ENCODE peak calls at places on chromosome 15, in eight cellular contexts. G is dorsolateral prefrontal cortex, X is AG09309, Y is neuronal stem cell, Q is endodermal cell, V is Panc1, D is lung, J is sigmoid colon. Z is an unnamed sample.
A peak's percentile ranks its signal among the peaks of the same experiment; 100 is the strongest.

GRCh38 chr15:83571820-83572707 is 81.9 kb upstream of the ADAMTSL3 start:
- DNase-seq in G (no peak), X (peak; percentile 8), Y (peak; percentile 41), Q (no peak), V (no peak), D (no peak), J (no peak), Z (no peak)

GRCh38 chr15:30036304-30036703 is 46.5 kb upstream of the GOLGA8J start:
- DNase-seq in G (no peak), X (no peak), Y (no peak), Q (no peak), V (no peak), D (no peak), J (no peak), Z (no peak)

GRCh38 chr15:71715914-71716313 is 94.4 kb upstream of the NR2E3 start:
- DNase-seq in G (no peak), X (no peak), Y (no peak), Q (peak; percentile 26), V (no peak), D (no peak), J (no peak), Z (no peak)

GRCh38 chr15:29461877-29462276 is 192.3 kb upstream of the NSMCE3 start:
- DNase-seq in G (no peak), X (no peak), Y (no peak), Q (no peak), V (no peak), D (no peak), J (no peak), Z (no peak)

GRCh38 chr15:50380089-50380488 is 25.1 kb upstream of the GABPB1 start:
- DNase-seq in G (no peak), X (no peak), Y (no peak), Q (no peak), V (no peak), D (no peak), J (no peak), Z (no peak)

GRCh38 chr15:46502668-46503067 is 867.8 kb downstream of the SQOR start:
- DNase-seq in G (no peak), X (no peak), Y (no peak), Q (no peak), V (no peak), D (no peak), J (no peak), Z (no peak)

GRCh38 chr15:48924528-48925393 is 39.0 kb downstream of the SHC4 start:
- DNase-seq in G (no peak), X (no peak), Y (no peak), Q (no peak), V (no peak), D (no peak), J (no peak), Z (no peak)

GRCh38 chr15:50241684-50242450 is 23.7 kb downstream of the HDC start:
- DNase-seq in G (no peak), X (no peak), Y (no peak), Q (no peak), V (no peak), D (no peak), J (no peak), Z (no peak)

GRCh38 chr15:79352206-79352605 is 41.3 kb downstream of the TMED3 start:
- DNase-seq in G (no peak), X (no peak), Y (no peak), Q (no peak), V (no peak), D (no peak), J (no peak), Z (no peak)

GRCh38 chr15:48682949-48683651 is 37.6 kb upstream of the FBN1 start:
- DNase-seq in G (no peak), X (no peak), Y (no peak), Q (no peak), V (no peak), D (peak; percentile 51), J (peak; percentile 80), Z (no peak)

GRCh38 chr15:48897144-48897814 is 19.3 kb downstream of the EID1 start:
- DNase-seq in G (no peak), X (peak; percentile 18), Y (no peak), Q (no peak), V (no peak), D (no peak), J (no peak), Z (no peak)

GRCh38 chr15:90035095-90035834 is 34.1 kb downstream of the ZNF710 start:
- DNase-seq in G (no peak), X (no peak), Y (no peak), Q (peak; percentile 73), V (no peak), D (peak; percentile 60), J (peak; percentile 75), Z (peak; percentile 59)

GRCh38 chr15:60255390-60255789 is 142.4 kb downstream of the ANXA2 start:
- DNase-seq in G (no peak), X (no peak), Y (no peak), Q (no peak), V (peak; percentile 96), D (no peak), J (no peak), Z (no peak)

GRCh38 chr15:32991544-32992192 is 202.8 kb downstream of the FMN1 start:
- DNase-seq in G (no peak), X (no peak), Y (no peak), Q (no peak), V (no peak), D (no peak), J (no peak), Z (no peak)

GRCh38 chr15:68650901-68651709 is 72.3 kb downstream of the CORO2B start:
- DNase-seq in G (peak; percentile 63), X (no peak), Y (peak; percentile 74), Q (peak; percentile 99), V (no peak), D (no peak), J (peak; percentile 76), Z (peak; percentile 41)

GRCh38 chr15:64369078-64369607 is 12.1 kb downstream of the PCLAF start:
- DNase-seq in G (no peak), X (no peak), Y (no peak), Q (no peak), V (no peak), D (no peak), J (no peak), Z (no peak)

GRCh38 chr15:78000089-78000926 is 77.2 kb downstream of the TBC1D2B start:
- DNase-seq in G (peak; percentile 43), X (no peak), Y (peak; percentile 79), Q (peak; percentile 98), V (no peak), D (peak; percentile 86), J (peak; percentile 88), Z (peak; percentile 89)

GRCh38 chr15:94327356-94327936 is 96.1 kb downstream of the MCTP2 start:
- DNase-seq in G (no peak), X (no peak), Y (no peak), Q (no peak), V (peak; percentile 32), D (no peak), J (no peak), Z (no peak)

GRCh38 chr15:101549647-101550046 is 60.1 kb upstream of the PCSK6 start:
- DNase-seq in G (no peak), X (no peak), Y (no peak), Q (peak; percentile 49), V (no peak), D (no peak), J (peak; percentile 52), Z (no peak)

DNA sequence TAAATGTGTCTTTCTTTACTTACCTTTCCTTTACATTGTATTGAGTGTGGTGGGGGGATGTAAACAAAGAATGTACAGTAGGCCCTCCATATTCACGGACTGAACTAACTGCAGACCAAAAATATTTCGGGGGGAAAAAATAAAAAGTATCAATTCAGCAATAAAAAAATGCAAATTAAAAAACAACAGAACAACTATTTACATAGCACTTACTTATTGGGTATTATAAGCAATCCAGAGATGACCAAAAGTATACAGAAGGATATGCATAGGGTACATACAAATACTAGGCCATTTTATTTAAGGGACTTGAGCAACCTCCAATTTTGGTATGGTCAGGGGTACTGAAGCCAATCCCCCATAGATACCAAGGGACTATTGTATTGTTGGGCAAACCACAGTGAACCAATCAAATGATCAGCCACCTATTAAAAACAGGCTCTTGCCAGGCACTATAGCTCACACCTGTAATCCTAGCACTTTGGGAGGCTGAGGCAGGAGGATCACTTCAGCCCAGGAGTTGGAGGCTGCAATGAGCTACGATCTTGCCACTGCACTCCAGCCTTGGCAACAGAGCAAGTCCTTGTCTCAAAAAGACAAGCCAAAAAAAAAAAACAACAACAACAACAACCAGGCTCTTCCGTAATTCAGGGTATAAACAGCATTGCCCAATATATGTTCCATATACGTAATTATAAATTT is 1.8 kb downstream of the VPS13C start:
- DNase-seq in G (no peak), X (no peak), Y (no peak), Q (no peak), V (no peak), D (no peak), J (no peak), Z (no peak)
- H3K4me3 ChIP-seq in G (peak overlapping the region; percentile 99), X (no peak overlapping the region), Y (no peak overlapping the region), Q (no peak overlapping the region), V (no peak overlapping the region), D (no peak overlapping the region), J (no peak overlapping the region), Z (no peak overlapping the region)

GRCh38 chr15:81955709-81956108 is 90.1 kb downstream of the MEX3B start:
- DNase-seq in G (no peak), X (no peak), Y (no peak), Q (no peak), V (no peak), D (no peak), J (no peak), Z (no peak)

GRCh38 chr15:81962438-81962837 is 83.4 kb downstream of the MEX3B start:
- DNase-seq in G (no peak), X (no peak), Y (no peak), Q (no peak), V (no peak), D (no peak), J (no peak), Z (no peak)

GRCh38 chr15:81954158-81954783 is 91.5 kb downstream of the MEX3B start:
- DNase-seq in G (no peak), X (no peak), Y (no peak), Q (no peak), V (no peak), D (no peak), J (no peak), Z (no peak)

GRCh38 chr15:81959196-81959595 is 86.6 kb downstream of the MEX3B start:
- DNase-seq in G (no peak), X (no peak), Y (no peak), Q (no peak), V (no peak), D (no peak), J (no peak), Z (no peak)

GRCh38 chr15:81957698-81958097 is 88.1 kb downstream of the MEX3B start:
- DNase-seq in G (no peak), X (no peak), Y (no peak), Q (no peak), V (no peak), D (no peak), J (no peak), Z (no peak)
- H3K4me3 ChIP-seq in G (no peak overlapping the region), X (no peak overlapping the region), Y (no peak overlapping the region), Q (no peak overlapping the region), V (no peak overlapping the region), D (no peak overlapping the region), J (no peak overlapping the region), Z (no peak overlapping the region)

GRCh38 chr15:73992594-73992898 is 451 bp upstream of the STOML1 start:
- DNase-seq in G (no peak), X (no peak), Y (no peak), Q (no peak), V (no peak), D (no peak), J (no peak), Z (no peak)
- H3K4me3 ChIP-seq in G (peak overlapping the region; percentile 98), X (no peak overlapping the region), Y (no peak overlapping the region), Q (no peak overlapping the region), V (peak overlapping the region; percentile 70), D (no peak overlapping the region), J (peak overlapping the region; percentile 73), Z (no peak overlapping the region)

GRCh38 chr15:36896949-36897348 is 203.4 kb downstream of the MEIS2 start:
- DNase-seq in G (no peak), X (no peak), Y (no peak), Q (peak; percentile 59), V (no peak), D (no peak), J (no peak), Z (no peak)
- H3K4me3 ChIP-seq in G (no peak overlapping the region), X (no peak overlapping the region), Y (no peak overlapping the region), Q (peak overlapping the region; percentile 36), V (no peak overlapping the region), D (no peak overlapping the region), J (no peak overlapping the region), Z (no peak overlapping the region)

Z was measured in pancreas.